ENCODE peak calls at places on chromosomes 1 and 21, in five cellular contexts. A, Q, X, R and B are unnamed samples.

GRCh38 chr1:45945426-45945825 is 142.0 kb downstream of the MAST2 start:
- DNase-seq in R (no peak), A (no peak), Q (no peak), X (no peak), B (no peak)

GRCh38 chr1:217311766-217312165 is 319.1 kb downstream of the GPATCH2 start:
- DNase-seq in R (no peak), X (no peak), A (peak), Q (no peak), B (no peak)

GRCh38 chr21:36807421-36808004 is 108.6 kb downstream of the SIM2 start:
- DNase-seq in Q (no peak), X (no peak), R (no peak), A (no peak), B (no peak)

GRCh38 chr1:67749263-67749843 is 64.4 kb downstream of the GADD45A start:
- DNase-seq in X (no peak), A (peak), Q (no peak), R (no peak), B (no peak)

GRCh38 chr1:177780096-177780700 is 189.7 kb downstream of the SEC16B start:
- DNase-seq in X (peak), R (no peak), Q (peak), A (peak), B (no peak)

GRCh38 chr1:16944038-16944437 is 22.3 kb downstream of the CROCC start:
- DNase-seq in A (no peak), X (no peak), R (no peak), Q (no peak), B (no peak)

GRCh38 chr1:91799159-91799558 is 86.8 kb downstream of the TGFBR3 start:
- DNase-seq in A (no peak), X (no peak), R (no peak), Q (no peak), B (no peak)

GRCh38 chr1:111140680-111140967 is 601 bp downstream of the CEPT1 start:
- DNase-seq in Q (peak), A (no peak), X (no peak), R (peak), B (no peak)

GRCh38 chr1:23446644-23447310 is 22.2 kb upstream of the TCEA3 start:
- DNase-seq in Q (no peak), A (no peak), R (no peak), X (no peak), B (no peak)

GRCh38 chr1:93501399-93501798 is 53.5 kb downstream of the FNBP1L start:
- DNase-seq in R (peak), Q (no peak), X (no peak), A (no peak), B (no peak)

GRCh38 chr1:231969078-231969477 is 342.5 kb downstream of the DISC1 start:
- DNase-seq in X (no peak), Q (no peak), A (no peak), R (no peak), B (no peak)

GRCh38 chr1:20223106-20223505 is 36.8 kb upstream of the PLA2G2C start:
- DNase-seq in X (no peak), Q (no peak), R (no peak), A (no peak), B (no peak)

GRCh38 chr1:35935989-35936388 is 5.1 kb downstream of the AGO3 start:
- DNase-seq in X (no peak), Q (no peak), A (no peak), R (no peak), B (no peak)

GRCh38 chr1:46380004-46380403 is 14.1 kb upstream of the FAAH start:
- DNase-seq in X (no peak), R (no peak), A (no peak), Q (no peak), B (no peak)

GRCh38 chr1:109517337-109517736 is 7.8 kb upstream of the AMIGO1 start:
- DNase-seq in X (no peak), R (no peak), A (no peak), Q (no peak), B (no peak)

GRCh38 chr1:37306461-37306860 is 167.9 kb upstream of the ZC3H12A start:
- DNase-seq in Q (no peak), A (no peak), X (no peak), R (no peak), B (no peak)

GRCh38 chr1:22420456-22421053 is 31.1 kb upstream of the ZBTB40 start:
- DNase-seq in R (peak), A (peak), Q (peak), X (peak), B (peak)

GRCh38 chr1:110321846-110322245 is 17.3 kb upstream of the RBM15 start:
- DNase-seq in R (no peak), Q (no peak), X (no peak), A (no peak), B (no peak)

GRCh38 chr1:40868051-40868723 is 6.0 kb upstream of the CITED4 start:
- DNase-seq in X (no peak), Q (peak), A (no peak), R (peak), B (no peak)

GRCh38 chr1:198892065-198892464 is 253.2 kb downstream of the PTPRC start:
- DNase-seq in X (no peak), Q (no peak), R (no peak), A (no peak), B (no peak)

GRCh38 chr21:44766014-44766817 is 35.4 kb downstream of the UBE2G2 start:
- DNase-seq in Q (no peak), A (no peak), R (no peak), X (no peak), B (no peak)

GRCh38 chr1:29650041-29650400 is 413.7 kb downstream of the PTPRU start:
- DNase-seq in X (no peak), Q (no peak), A (no peak), R (no peak), B (no peak)

GRCh38 chr1:224736619-224737352 is 120.7 kb downstream of the CNIH3 start:
- DNase-seq in Q (peak), A (no peak), X (no peak), R (no peak), B (peak)

GRCh38 chr1:207941664-207942063 is 30.7 kb upstream of the CD34 start:
- DNase-seq in R (peak), Q (no peak), X (no peak), A (no peak), B (no peak)

GRCh38 chr1:176994926-176995596 is 169.5 kb downstream of the ASTN1 start:
- DNase-seq in X (no peak), A (no peak), Q (no peak), R (no peak), B (no peak)

DNA sequence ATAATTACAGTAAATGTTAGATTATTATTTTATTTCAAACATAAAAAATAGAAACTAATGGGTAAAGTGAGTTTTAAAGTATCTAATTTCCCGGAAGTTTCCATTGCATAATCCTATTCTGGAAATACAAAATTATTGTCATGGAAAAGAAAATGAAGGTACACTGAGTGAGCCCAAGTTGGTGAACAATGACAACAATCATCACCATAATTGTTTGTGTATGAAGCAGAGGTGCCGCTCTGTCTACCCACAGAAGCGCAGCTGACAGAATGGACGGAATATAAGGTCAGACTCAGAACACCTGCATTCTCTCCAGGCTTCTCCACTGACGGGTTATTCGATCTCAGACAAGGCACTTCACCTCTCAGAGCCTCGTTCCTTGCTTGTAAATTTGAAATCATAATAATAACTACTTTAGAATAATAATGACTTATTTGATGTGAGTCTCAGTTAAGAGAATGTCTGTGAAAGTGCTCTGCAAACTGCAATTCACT is 99.1 kb upstream of the NGF start:
- DNase-seq in R (no peak), Q (no peak), X (no peak), A (no peak), B (no peak)
- TF ChIP-seq TAF1 in R (no peak), Q (no peak), X (no peak), A (no peak), B (no peak)

GRCh38 chr1:227563319-227564201 is at the start of gene ZNF678:
- DNase-seq in A (peak), R (peak), X (peak), Q (peak), B (peak)
- TF ChIP-seq POLR2A in A (no peak), R (peak), X (peak), Q (peak), B (peak)

GRCh38 chr1:60367522-60367921 is 294.0 kb upstream of the C1orf87 start:
- DNase-seq in R (no peak), A (no peak), Q (no peak), X (no peak), B (no peak)
- TF ChIP-seq POLR2AphosphoS5 in R (no peak), A (no peak), Q (no peak), X (no peak), B (no peak)

DNA sequence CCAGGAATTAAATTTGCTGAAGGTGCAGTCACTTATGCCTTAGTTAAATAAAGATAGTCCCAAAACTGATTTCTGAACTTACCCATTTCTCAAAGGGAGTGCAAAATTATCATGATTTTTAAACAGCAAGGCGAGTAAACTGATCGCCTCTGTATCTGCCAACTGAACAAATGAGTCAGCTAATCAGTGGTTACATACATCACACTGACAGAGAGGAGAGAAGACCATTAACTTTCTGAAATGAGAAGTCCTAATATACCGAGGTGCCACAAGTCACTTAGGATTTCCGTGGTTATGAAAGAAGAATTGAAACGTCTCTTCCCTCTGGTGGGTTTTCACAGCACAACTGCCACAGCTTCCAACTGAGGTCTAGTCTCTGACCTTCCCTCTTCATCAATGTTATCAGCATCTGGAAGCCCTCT is 400.7 kb downstream of the SMYD3 start:
- DNase-seq in X (no peak), R (peak), A (no peak), Q (no peak), B (no peak)
- TF ChIP-seq TAF1 in X (no peak), R (no peak), A (no peak), Q (no peak), B (no peak)

GRCh38 chr1:203066965-203067364 is 18.8 kb downstream of the MYOG start:
- DNase-seq in X (no peak), R (no peak), Q (no peak), A (no peak), B (no peak)

GRCh38 chr1:203069028-203069804 is 16.6 kb downstream of the MYOG start:
- DNase-seq in Q (no peak), R (no peak), X (no peak), A (no peak), B (no peak)

GRCh38 chr1:203060115-203060514 is 25.7 kb downstream of the MYOG start:
- DNase-seq in X (no peak), R (no peak), Q (no peak), A (no peak), B (no peak)

GRCh38 chr1:203063287-203063686 is 22.5 kb downstream of the MYOG start:
- DNase-seq in X (no peak), A (no peak), R (no peak), Q (no peak), B (no peak)

DNA sequence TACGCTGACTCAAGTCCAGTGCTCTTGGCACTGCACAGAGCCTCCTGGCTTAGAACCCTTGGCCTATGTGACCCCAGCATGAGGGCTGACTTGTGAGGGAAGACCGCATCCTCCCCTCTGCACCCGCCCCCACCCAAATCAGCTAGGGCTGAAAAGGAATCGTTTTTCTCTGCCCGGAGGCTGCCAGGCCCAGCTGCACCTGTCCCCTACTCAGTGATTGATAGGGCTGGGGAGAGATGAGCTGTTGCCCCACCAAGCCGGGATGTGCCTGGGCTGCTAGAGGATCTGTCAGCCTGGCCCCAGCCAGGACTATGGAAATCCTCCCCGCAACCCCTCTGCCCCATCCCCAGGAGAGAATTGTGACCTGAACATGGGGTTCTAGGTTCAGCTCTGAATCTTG is 20.6 kb downstream of the MYOG start:
- DNase-seq in R (no peak), X (no peak), A (no peak), Q (no peak), B (no peak)
- TF ChIP-seq POLR2A in R (no peak), X (no peak), A (no peak), Q (no peak), B (no peak)

GRCh38 chr21:26846036-26846931 is 1.1 kb upstream of the ADAMTS1 start:
- DNase-seq in Q (no peak), A (no peak), X (no peak), R (no peak), B (no peak)
- TF ChIP-seq POLR2AphosphoS5 in Q (no peak), A (no peak), X (no peak), R (no peak), B (no peak)

GRCh38 chr1:1059494-1060280 is 14.4 kb downstream of the RNF223 start:
- DNase-seq in Q (peak), A (no peak), X (peak), R (peak), B (peak)
- TF ChIP-seq TAF1 in Q (peak), A (no peak), X (no peak), R (no peak), B (no peak)